ENCODE peak calls at places on chromosomes 1 and 21, in ten cellular contexts. L is stomach, H is pancreas, Y is aorta, B is sigmoid colon, E is thoracic aorta, I is mesendoderm, T is esophagus muscularis mucosa, S is esophagus squamous epithelium, F is cardiac muscle cell. K is an unnamed sample. For H3K4me1, the result is how much of the 10 kb centered on the place peaks cover.

GRCh38 chr1:206537141-206537540 is 29.8 kb downstream of the RASSF5 start:
- DNase-seq in E (no peak), B (no peak), F (peak), L (no peak), T (no peak), I (no peak), Y (no peak), S (no peak), H (no peak), K (no peak)

GRCh38 chr1:204294371-204294770 is 65.4 kb downstream of the PLEKHA6 start:
- DNase-seq in L (no peak), H (no peak), F (peak), T (no peak), B (peak), S (no peak), Y (no peak), E (no peak), I (peak), K (no peak)

GRCh38 chr1:229714964-229715603 is 89.0 kb downstream of the URB2 start:
- DNase-seq in H (peak), L (peak), B (no peak), Y (no peak), I (peak), T (no peak), E (no peak), S (no peak), F (peak), K (no peak)

GRCh38 chr1:231519166-231519565 is 9.3 kb upstream of the TSNAX start:
- DNase-seq in F (peak), L (no peak), T (no peak), S (no peak), H (no peak), B (no peak), I (no peak), E (no peak), Y (no peak), K (no peak)

GRCh38 chr1:40796939-40797667 is 13.5 kb downstream of the KCNQ4 start:
- DNase-seq in F (no peak), E (peak), B (peak), L (no peak), H (no peak), T (no peak), S (no peak), Y (peak), I (no peak), K (no peak)

GRCh38 chr1:236301958-236302335 is 20.2 kb upstream of the ERO1B start:
- DNase-seq in S (no peak), F (no peak), E (no peak), H (no peak), I (no peak), T (peak), Y (no peak), L (peak), B (no peak), K (no peak)

GRCh38 chr1:202411421-202411820 is 62.9 kb downstream of the PPP1R12B start:
- DNase-seq in Y (no peak), S (no peak), E (no peak), F (peak), L (no peak), B (no peak), H (no peak), I (peak), T (no peak), K (no peak)

GRCh38 chr1:239823852-239824251 is 267.8 kb upstream of the FMN2 start:
- DNase-seq in E (no peak), F (no peak), B (no peak), T (no peak), H (no peak), L (no peak), S (no peak), I (no peak), Y (no peak), K (no peak)

GRCh38 chr1:64209221-64209620 is 5.8 kb downstream of the UBE2U start:
- DNase-seq in S (no peak), L (no peak), E (no peak), F (no peak), I (peak), Y (no peak), T (no peak), B (no peak), H (no peak), K (no peak)

GRCh38 chr1:11487196-11487751 is 8.3 kb downstream of the DISP3 start:
- DNase-seq in B (peak), Y (no peak), H (no peak), I (no peak), S (no peak), F (no peak), L (no peak), T (no peak), E (no peak), K (no peak)

GRCh38 chr1:1060281-1061000 is 13.7 kb downstream of the RNF223 start:
- DNase-seq in H (no peak), F (no peak), Y (no peak), I (no peak), E (no peak), S (no peak), B (no peak), L (no peak), T (no peak), K (no peak)
- H3K4me1 ChIP-seq in H (under half), F (under half), Y (under half), I (under half), E (under half), S (under half), B (under half), L (under half), T (under half), K (under half)

DNA sequence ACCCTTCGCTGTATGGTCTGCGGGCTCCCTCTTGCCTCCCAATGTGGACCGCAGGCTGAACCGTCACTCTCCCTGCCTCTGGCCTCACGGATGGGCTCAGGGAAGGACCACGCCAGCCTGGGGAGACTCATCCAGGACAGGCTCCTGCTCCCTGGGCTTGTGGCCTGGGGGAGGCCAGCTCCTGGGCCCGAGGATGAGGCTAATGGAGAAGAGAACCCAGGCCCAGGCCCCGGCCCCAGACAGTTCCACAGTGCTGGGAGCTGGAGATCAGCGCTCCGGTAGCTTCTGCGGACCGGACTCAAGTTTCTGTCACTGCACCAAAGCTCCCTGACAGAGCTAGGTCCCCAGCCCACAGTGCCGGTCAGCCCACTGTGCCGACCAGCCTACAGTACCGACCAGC is 13.4 kb upstream of the PLEKHG5 start:
- DNase-seq in F (no peak), I (no peak), L (no peak), S (no peak), Y (no peak), H (no peak), E (no peak), B (no peak), T (no peak), K (no peak)
- H3K4me1 ChIP-seq in F (under half), I (under half), L (under half), S (under half), Y (under half), H (under half), E (under half), B (under half), T (under half), K (under half)

DNA sequence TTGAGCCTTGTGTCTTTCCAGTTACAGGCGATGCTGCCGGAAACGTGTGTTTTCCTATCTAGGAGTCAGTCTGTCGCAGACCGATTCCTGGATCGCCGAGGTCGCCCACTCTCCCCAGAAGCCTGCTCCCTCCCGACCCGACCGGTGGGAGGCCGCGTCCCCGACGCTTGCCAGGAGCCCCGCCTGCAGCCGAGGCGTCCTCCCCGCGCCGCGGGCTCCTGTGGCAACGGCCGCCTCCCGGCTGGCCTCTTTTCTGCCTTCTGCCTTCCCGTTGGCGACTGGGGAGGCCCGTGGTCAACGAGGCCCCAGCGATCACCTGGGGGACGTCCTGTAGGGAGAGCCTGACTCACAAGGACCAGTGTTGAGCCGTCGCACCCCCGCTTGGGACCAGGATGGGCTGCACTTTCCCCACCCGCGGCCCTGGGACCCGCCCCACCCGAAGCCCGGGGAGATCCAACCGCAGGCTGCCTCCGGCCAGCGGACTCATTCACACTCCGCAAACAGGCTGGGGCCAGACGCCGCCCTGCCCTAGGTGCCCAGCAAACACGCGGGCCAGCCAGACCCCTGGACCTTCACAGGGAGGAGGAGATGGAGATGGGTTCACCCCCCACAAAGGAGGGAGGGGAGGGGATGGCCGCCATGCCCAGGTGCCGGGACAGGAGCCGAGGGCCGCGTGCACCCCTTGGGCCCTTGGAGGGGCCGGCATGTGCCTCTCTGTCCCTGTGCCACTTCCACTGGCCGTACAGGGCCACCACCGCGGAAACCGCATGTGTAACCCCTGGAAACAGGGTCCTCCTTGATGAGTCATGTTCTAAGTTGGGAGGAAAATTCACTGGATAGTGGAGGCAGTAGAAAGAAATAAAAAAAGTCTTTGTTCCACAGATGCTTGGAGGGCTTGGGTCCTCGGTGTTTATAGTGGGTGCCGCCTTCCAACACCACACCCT is 7.2 kb upstream of the COL6A1 start:
- DNase-seq in H (peak), L (peak), I (peak), T (no peak), E (no peak), F (peak), S (no peak), Y (peak), B (peak), K (no peak)
- H3K4me1 ChIP-seq in H (under half), L (under half), I (under half), T (half or more), E (half or more), F (under half), S (under half), Y (under half), B (half or more), K (under half)

DNA sequence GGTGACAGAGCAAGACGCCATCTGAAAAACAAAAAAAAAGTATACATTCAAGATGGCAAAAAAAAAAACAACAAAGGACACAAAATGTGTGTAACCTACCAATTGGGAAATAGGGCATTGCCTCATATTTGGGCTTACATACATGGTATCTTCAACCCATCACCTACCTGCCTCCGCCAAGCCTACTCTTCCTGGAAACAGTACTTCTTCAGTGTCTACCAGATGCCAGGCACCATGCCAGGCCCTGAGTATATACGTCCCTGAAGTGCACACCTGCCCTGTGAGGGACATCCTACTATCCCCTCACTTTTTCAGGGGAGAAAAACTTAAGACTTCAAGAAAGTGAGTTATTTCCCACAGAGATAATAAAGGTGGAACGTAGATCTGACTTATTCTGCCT is 160.2 kb downstream of the TOMM20 start:
- DNase-seq in S (no peak), H (no peak), I (no peak), E (no peak), F (no peak), T (no peak), L (no peak), B (peak), Y (no peak), K (no peak)
- H3K4me1 ChIP-seq in S (under half), H (half or more), I (under half), E (half or more), F (under half), T (under half), L (half or more), B (half or more), Y (under half), K (under half)

DNA sequence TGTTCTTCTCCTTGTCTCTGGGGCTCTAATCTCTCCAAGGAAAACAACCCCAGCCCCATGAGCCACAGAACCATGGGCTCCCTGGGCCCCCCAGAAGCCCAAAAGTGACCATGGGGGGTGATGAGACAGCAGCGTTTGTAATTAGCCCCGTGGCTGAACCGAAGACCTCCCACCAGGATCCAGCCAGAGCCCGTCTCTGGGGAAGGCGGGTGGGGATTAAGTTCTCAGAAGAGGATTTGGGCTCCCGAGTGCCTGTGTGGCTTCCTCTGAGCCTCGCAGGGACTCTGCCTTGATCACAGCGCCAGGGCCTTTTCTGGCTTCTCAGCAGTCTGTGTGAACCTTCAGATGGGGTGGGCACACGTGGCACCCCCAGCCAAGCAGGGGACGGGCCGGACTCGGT is 77.0 kb downstream of the ALPL start:
- DNase-seq in Y (no peak), I (no peak), F (no peak), T (no peak), S (no peak), E (no peak), B (no peak), L (no peak), H (no peak), K (no peak)
- H3K4me1 ChIP-seq in Y (under half), I (under half), F (under half), T (under half), S (under half), E (under half), B (under half), L (under half), H (under half), K (under half)

GRCh38 chr1:179252606-179253005 is 23.1 kb upstream of the ABL2 start:
- DNase-seq in H (no peak), Y (no peak), F (no peak), E (no peak), B (no peak), I (no peak), L (no peak), S (no peak), T (no peak), K (no peak)
- H3K4me1 ChIP-seq in H (under half), Y (under half), F (under half), E (under half), B (under half), I (under half), L (under half), S (under half), T (under half), K (under half)

GRCh38 chr1:161195171-161195570 is 3.7 kb downstream of the ADAMTS4 start:
- DNase-seq in F (no peak), L (no peak), Y (no peak), S (no peak), T (no peak), H (no peak), B (no peak), E (no peak), I (no peak), K (no peak)

GRCh38 chr1:161196521-161197451 is 2.1 kb downstream of the ADAMTS4 start:
- DNase-seq in B (peak), L (no peak), T (no peak), S (no peak), H (no peak), F (peak), E (no peak), Y (peak), I (no peak), K (no peak)

GRCh38 chr1:161198206-161198876 is 513 bp downstream of the ADAMTS4 start:
- DNase-seq in F (peak), T (no peak), S (no peak), Y (peak), E (no peak), I (peak), H (peak), B (peak), L (no peak), K (no peak)

GRCh38 chr1:161197560-161198205 is 1.2 kb downstream of the ADAMTS4 start:
- DNase-seq in S (no peak), Y (peak), H (no peak), F (no peak), L (no peak), T (no peak), B (no peak), I (no peak), E (no peak), K (no peak)

GRCh38 chr1:161196111-161196510 is 2.7 kb downstream of the ADAMTS4 start:
- DNase-seq in I (no peak), E (no peak), F (no peak), Y (peak), T (no peak), S (no peak), H (no peak), B (no peak), L (no peak), K (no peak)
- H3K4me1 ChIP-seq in I (under half), E (under half), F (under half), Y (under half), T (under half), S (under half), H (under half), B (half or more), L (under half), K (under half)

DNA sequence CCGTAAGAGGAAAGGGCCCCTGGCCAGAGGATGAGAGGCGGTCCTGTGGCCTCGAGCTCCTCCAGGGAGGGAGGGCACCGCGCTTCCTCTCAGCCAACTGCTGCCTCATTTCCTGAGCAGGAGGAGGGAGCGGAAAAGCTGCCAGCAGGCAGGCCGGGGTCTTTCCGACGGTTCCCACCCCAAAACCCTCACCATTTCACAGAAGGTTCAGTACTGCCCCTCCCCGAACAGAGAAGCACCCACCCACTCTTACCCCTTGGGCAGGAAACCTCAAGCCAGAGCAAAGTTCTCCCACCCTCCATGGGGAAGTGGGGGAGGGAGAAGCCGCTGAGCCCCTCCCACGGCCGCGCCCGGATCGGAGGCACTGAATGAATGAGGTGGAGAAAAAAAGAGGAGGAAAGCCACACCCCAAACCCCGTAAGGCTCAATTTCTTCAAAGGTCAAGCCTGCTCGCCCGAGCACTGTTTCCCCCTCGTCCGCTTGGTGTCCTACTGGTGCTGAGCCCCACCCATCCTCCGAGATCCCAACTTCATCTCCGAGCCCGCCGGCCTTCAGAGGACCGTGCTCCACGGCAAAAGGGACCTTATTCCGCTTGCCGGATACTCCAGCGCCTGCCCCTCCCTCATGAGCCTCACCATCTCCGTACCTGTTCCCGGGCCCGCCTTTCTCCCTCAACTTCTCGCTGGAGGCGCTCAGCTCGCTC is 9.4 kb downstream of the TPM3 start:
- DNase-seq in H (peak), I (peak), Y (peak), E (peak), S (peak), B (peak), F (peak), T (no peak), L (peak), K (no peak)
- H3K4me1 ChIP-seq in H (under half), I (under half), Y (under half), E (under half), S (under half), B (half or more), F (under half), T (under half), L (under half), K (under half)

GRCh38 chr1:2496746-2497145 is 20.7 kb downstream of the PLCH2 start:
- DNase-seq in F (no peak), S (no peak), L (no peak), E (no peak), B (no peak), T (no peak), I (no peak), Y (no peak), H (no peak), K (no peak)

GRCh38 chr1:2495026-2495425 is 18.9 kb downstream of the PLCH2 start:
- DNase-seq in B (no peak), S (no peak), Y (no peak), L (no peak), F (no peak), I (no peak), E (no peak), T (no peak), H (no peak), K (no peak)

GRCh38 chr1:2496087-2496622 is 20.1 kb downstream of the PLCH2 start:
- DNase-seq in F (no peak), T (no peak), Y (no peak), H (no peak), S (no peak), L (no peak), I (no peak), B (no peak), E (no peak), K (no peak)

GRCh38 chr1:2494323-2494693 is 18.2 kb downstream of the PLCH2 start:
- DNase-seq in I (no peak), L (no peak), H (no peak), B (peak), E (no peak), F (peak), Y (no peak), S (no peak), T (no peak), K (no peak)

DNA sequence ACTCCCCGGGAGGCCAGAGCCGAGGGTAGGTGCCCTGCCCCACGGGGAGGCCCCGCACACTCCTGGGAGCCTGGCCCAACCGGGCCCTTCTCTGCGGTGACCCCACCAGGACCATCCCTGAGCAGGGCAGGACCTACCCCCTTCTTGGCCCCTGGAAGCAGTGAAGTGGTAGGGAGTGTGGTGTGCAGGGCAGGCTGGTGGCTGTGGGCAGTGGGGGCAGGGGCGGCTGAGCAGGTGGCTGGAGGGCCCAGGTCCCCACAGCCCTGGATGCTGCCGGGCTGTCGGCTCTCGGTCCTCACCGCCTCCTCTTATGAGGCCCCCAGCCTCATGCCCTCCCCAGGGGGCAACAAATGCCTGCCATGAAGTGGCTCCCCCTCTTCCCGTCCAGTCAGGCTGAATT is 19.5 kb downstream of the PLCH2 start:
- DNase-seq in F (no peak), S (no peak), T (no peak), B (no peak), E (no peak), Y (no peak), H (no peak), L (no peak), I (no peak), K (no peak)
- H3K4me1 ChIP-seq in F (under half), S (under half), T (under half), B (under half), E (under half), Y (under half), H (under half), L (under half), I (under half), K (under half)

DNA sequence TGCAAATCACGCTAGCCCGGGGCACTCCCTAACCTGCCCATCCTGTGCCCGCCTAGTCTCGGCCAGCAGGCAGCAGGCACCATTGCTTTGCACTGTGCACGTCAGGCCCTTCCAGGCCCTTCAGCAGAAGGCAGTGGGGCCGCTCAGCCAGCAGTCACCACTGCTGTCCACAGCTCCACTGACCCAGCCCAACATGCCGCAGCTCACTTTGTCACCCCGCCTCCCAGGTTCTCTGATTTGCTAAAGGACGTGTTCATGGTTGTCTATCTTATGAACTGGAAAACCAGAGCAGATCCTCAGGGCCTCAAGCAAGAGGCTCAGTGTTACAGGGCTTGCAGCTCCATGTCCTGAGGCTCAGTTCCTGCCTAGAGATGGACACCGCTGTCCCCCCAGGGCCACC is 14.2 kb upstream of the SPOCD1 start:
- DNase-seq in Y (no peak), I (no peak), L (no peak), B (no peak), T (peak), S (no peak), E (no peak), H (no peak), F (no peak), K (no peak)
- H3K4me1 ChIP-seq in Y (under half), I (under half), L (under half), B (under half), T (under half), S (under half), E (under half), H (under half), F (under half), K (under half)

K was measured in iPS DF 6.9.